ENCODE peak calls at places on chromosomes 6 and 20, in six cellular contexts. B, H, W, A, E and K are unnamed samples.

GRCh38 chr6:5422321-5422915 is 161.1 kb downstream of the FARS2 start:
- DNase-seq in B (peak; percentile 57), H (peak; percentile 33), W (peak; percentile 34), A (peak; percentile 26), E (peak; percentile 40), K (peak; percentile 56)

GRCh38 chr6:33411632-33412005 is 805 bp downstream of the PHF1 start:
- DNase-seq in B (no peak), H (no peak), W (no peak), A (no peak), E (no peak), K (no peak)

GRCh38 chr6:111689946-111690345 is 84.3 kb upstream of the TRAF3IP2 start:
- DNase-seq in B (no peak), H (no peak), W (no peak), A (no peak), E (no peak), K (no peak)

GRCh38 chr6:138692058-138692977 is 81.3 kb upstream of the CCDC28A start:
- DNase-seq in B (peak; percentile 87), H (peak; percentile 42), W (peak; percentile 30), A (peak; percentile 92), E (peak; percentile 68), K (peak; percentile 61)

GRCh38 chr20:36493013-36493800 is 48.1 kb upstream of the MYL9 start:
- DNase-seq in B (peak; percentile 67), H (peak; percentile 28), W (no peak), A (peak; percentile 27), E (peak; percentile 34), K (peak; percentile 56)

GRCh38 chr6:80541186-80541585 is 434.7 kb downstream of the BCKDHB start:
- DNase-seq in B (no peak), H (peak; percentile 11), W (no peak), A (no peak), E (no peak), K (no peak)

GRCh38 chr6:139982652-139983051 is 608.2 kb upstream of the CITED2 start:
- DNase-seq in B (no peak), H (no peak), W (no peak), A (no peak), E (peak; percentile 25), K (no peak)

GRCh38 chr20:20568604-20569205 is 143.7 kb downstream of the RALGAPA2 start:
- DNase-seq in B (no peak), H (peak; percentile 59), W (peak; percentile 58), A (peak; percentile 10), E (peak; percentile 42), K (peak; percentile 19)

GRCh38 chr6:89980353-89980752 is 86.1 kb downstream of the GJA10 start:
- DNase-seq in B (no peak), H (no peak), W (no peak), A (no peak), E (no peak), K (no peak)

GRCh38 chr6:159217595-159218275 is 48.5 kb downstream of the FNDC1 start:
- DNase-seq in B (peak; percentile 77), H (peak; percentile 45), W (peak; percentile 29), A (peak; percentile 51), E (peak; percentile 1), K (peak; percentile 80)
- TF ChIP-seq JUN in B (no peak), H (no peak), W (no peak), A (no peak), E (no peak), K (no peak)

DNA sequence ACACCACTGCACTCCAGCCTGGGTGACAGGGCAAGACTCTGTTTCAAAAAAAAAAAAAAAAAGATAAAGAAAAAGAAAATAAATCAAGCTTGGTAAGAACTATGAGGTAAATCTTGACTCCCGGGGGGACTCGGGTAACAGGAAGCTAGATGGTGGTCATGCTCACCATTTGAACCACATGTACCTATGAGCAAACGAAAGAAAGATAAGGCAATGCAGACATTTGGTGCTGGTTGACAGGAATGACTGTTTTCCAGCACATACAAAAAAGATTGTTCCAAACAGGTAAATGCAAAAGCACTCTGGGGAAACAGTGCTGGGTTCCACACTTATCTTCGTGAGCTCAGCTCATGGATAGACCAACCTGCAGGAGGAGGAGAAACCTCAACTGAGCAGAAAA is 22.8 kb upstream of the PTPN1 start:
- DNase-seq in B (no peak), H (no peak), W (no peak), A (no peak), E (no peak), K (no peak)
- TF ChIP-seq JUN in B (no peak), H (no peak), W (no peak), A (no peak), E (no peak), K (no peak)

DNA sequence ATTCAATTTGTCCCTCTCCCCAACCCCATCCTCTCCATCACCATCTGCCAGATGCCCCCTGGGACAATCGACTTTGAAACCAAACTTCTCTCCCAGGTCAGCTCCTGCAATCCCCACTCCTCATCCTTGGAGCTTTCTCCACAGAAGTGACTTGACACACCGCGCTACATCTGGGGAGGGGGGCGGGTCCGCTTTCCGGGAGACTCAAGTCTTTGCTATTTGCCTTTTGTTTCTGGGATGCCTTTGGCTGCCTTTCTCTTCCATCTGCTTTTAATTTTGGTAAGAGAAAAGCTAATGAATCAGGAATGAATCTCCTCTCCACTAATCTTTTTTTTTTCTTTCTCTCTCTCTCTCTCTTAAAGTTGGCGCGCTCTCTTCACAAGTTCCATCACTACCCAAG is 749 bp upstream of the TPBG start:
- DNase-seq in B (no peak), H (no peak), W (no peak), A (no peak), E (no peak), K (no peak)
- TF ChIP-seq JUN in B (no peak), H (no peak), W (no peak), A (no peak), E (no peak), K (no peak)

DNA sequence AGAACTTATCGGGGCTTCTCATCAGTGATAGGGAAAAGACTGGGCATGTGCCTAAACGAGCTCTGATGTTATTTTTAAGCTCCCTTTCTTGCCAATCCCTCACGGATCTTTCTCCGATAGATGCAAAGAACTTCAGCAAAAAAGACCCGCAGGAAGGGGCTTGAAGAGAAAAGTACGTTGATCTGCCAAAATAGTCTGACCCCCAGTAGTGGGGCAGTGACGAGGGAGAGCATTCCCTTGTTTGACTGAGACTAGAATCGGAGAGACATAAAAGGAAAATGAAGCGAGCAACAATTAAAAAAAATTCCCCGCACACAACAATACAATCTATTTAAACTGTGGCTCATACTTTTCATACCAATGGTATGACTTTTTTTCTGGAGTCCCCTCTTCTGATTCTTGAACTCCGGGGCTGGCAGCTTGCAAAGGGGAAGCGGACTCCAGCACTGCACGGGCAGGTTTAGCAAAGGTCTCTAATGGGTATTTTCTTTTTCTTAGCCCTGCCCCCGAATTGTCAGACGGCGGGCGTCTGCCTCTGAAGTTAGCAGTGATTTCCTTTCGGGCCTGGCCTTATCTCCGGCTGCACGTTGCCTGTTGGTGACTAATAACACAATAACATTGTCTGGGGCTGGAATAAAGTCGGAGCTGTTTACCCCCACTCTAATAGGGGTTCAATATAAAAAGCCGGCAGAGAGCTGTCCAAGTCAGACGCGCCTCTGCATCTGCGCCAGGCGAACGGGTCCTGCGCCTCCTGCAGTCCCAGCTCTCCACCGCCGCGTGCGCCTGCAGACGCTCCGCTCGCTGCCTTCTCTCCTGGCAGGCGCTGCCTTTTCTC is at the start of gene EDN1:
- DNase-seq in B (peak; percentile 81), H (peak; percentile 93), W (peak; percentile 57), A (peak; percentile 33), E (peak; percentile 100), K (peak; percentile 84)
- TF ChIP-seq JUN in B (no peak), H (no peak), W (no peak), A (no peak), E (peak; percentile 90), K (no peak)

GRCh38 chr6:152458648-152459047 is 178.5 kb downstream of the SYNE1 start:
- DNase-seq in B (no peak), H (no peak), W (no peak), A (no peak), E (peak; percentile 48), K (no peak)

GRCh38 chr6:152463183-152463582 is 174.0 kb downstream of the SYNE1 start:
- DNase-seq in B (no peak), H (no peak), W (no peak), A (no peak), E (no peak), K (no peak)

GRCh38 chr6:152459245-152459644 is 177.9 kb downstream of the SYNE1 start:
- DNase-seq in B (no peak), H (no peak), W (no peak), A (no peak), E (peak; percentile 7), K (no peak)

GRCh38 chr6:152462716-152463115 is 174.4 kb downstream of the SYNE1 start:
- DNase-seq in B (no peak), H (no peak), W (no peak), A (no peak), E (peak; percentile 13), K (no peak)

DNA sequence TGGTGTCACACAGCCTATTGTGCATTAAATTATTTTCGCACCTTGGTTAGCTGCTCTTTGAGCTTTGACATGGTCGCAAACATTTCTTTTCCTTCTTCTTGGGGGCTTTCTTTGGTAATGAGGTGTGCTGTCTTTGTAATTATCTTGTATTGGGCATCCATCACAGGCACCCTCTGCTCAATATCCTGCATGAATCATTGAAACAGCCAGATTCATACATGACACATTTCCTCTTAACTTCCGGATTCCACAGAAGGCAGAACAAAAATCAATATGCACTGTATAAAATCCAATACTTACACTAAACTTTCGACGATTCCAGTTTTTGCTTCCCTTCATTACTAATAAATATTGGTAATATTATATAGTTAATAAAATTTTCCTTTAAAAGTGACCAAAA is 175.6 kb downstream of the SYNE1 start:
- DNase-seq in B (no peak), H (no peak), W (no peak), A (no peak), E (peak; percentile 70), K (no peak)
- TF ChIP-seq JUN in B (no peak), H (no peak), W (no peak), A (no peak), E (peak; percentile 96), K (no peak)

GRCh38 chr6:145668844-145669243 is 66.5 kb downstream of the EPM2A start:
- DNase-seq in B (no peak), H (no peak), W (no peak), A (no peak), E (peak; percentile 55), K (no peak)
- TF ChIP-seq JUN in B (no peak), H (no peak), W (no peak), A (no peak), E (no peak), K (no peak)

DNA sequence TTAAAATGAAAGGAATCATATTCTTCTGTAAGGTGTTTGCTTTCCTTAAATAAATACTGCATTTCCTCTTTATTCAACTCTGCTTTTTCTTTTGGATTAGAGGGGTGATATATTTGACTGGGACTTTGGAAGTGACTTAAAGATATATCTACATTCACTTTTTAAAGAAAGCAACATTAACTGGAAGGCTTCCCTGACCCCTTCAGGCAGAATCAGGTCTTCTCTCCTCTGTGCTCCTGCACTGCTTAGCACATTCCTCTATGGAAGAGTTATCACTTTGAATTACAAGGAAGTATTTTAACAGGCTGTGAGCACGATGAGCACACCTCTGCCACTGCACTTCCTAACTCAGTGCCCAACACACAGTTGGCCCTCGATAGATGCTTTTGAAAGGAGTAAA is 59.2 kb upstream of the POU3F2 start:
- DNase-seq in B (no peak), H (no peak), W (no peak), A (no peak), E (no peak), K (no peak)
- TF ChIP-seq JUN in B (no peak), H (no peak), W (no peak), A (no peak), E (no peak), K (no peak)